ENCODE peak calls at places on chromosomes 4 and X, in eight cellular contexts. H, L, R, T, E, Z, O and X are unnamed samples.

GRCh38 chr4:5361968-5362367 is 310.7 kb downstream of the STK32B start:
- DNase-seq in H (no peak), L (no peak), R (no peak), T (no peak), E (no peak), Z (no peak), O (no peak), X (no peak)

GRCh38 chrX:100477949-100478348 is 67.9 kb upstream of the PCDH19 start:
- DNase-seq in H (no peak), L (no peak), R (no peak), T (no peak), E (no peak), Z (no peak), O (peak), X (no peak)

GRCh38 chr4:107006218-107006617 is 29.9 kb downstream of the DKK2 start:
- DNase-seq in H (no peak), L (no peak), R (no peak), T (no peak), E (no peak), Z (no peak), O (no peak), X (no peak)

GRCh38 chr4:104860227-104861123 is 286.2 kb upstream of the TET2 start:
- DNase-seq in H (no peak), L (peak), R (no peak), T (peak), E (peak), Z (peak), O (peak), X (no peak)

GRCh38 chr4:38857354-38858096 is 908 bp upstream of the TLR6 start:
- DNase-seq in H (no peak), L (peak), R (no peak), T (no peak), E (no peak), Z (no peak), O (peak), X (no peak)

GRCh38 chr4:172962564-172963353 is 205.9 kb upstream of the GALNT7 start:
- DNase-seq in H (no peak), L (no peak), R (no peak), T (peak), E (peak), Z (no peak), O (no peak), X (no peak)

GRCh38 chrX:9935436-9935835 is 31.7 kb upstream of the CLDN34 start:
- DNase-seq in H (no peak), L (no peak), R (no peak), T (no peak), E (no peak), Z (no peak), O (no peak), X (no peak)

GRCh38 chrX:40950546-40950945 is 134.7 kb upstream of the USP9X start:
- DNase-seq in H (no peak), L (no peak), R (no peak), T (no peak), E (no peak), Z (no peak), O (no peak), X (no peak)

GRCh38 chr4:23614284-23614892 is 275.5 kb downstream of the PPARGC1A start:
- DNase-seq in H (no peak), L (peak), R (no peak), T (peak), E (peak), Z (peak), O (no peak), X (no peak)

GRCh38 chr4:142044271-142044670 is 407.9 kb downstream of the IL15 start:
- DNase-seq in H (no peak), L (no peak), R (no peak), T (no peak), E (no peak), Z (no peak), O (no peak), X (no peak)

GRCh38 chr4:17082186-17082585 is 183.7 kb upstream of the LDB2 start:
- DNase-seq in H (no peak), L (no peak), R (no peak), T (no peak), E (no peak), Z (no peak), O (no peak), X (no peak)

GRCh38 chr4:120977435-120977997 is 55.0 kb upstream of the PRDM5 start:
- DNase-seq in H (no peak), L (peak), R (no peak), T (peak), E (no peak), Z (peak), O (no peak), X (no peak)

GRCh38 chr4:16120720-16121119 is 36.9 kb upstream of the PROM1 start:
- DNase-seq in H (no peak), L (no peak), R (no peak), T (no peak), E (no peak), Z (peak), O (no peak), X (no peak)

GRCh38 chr4:105345838-105346237 is 128.0 kb downstream of the PPA2 start:
- DNase-seq in H (no peak), L (peak), R (no peak), T (no peak), E (no peak), Z (no peak), O (no peak), X (no peak)

GRCh38 chr4:168480991-168481588 is 798 bp upstream of the DDX60L start:
- DNase-seq in H (no peak), L (peak), R (no peak), T (peak), E (peak), Z (no peak), O (peak), X (no peak)

GRCh38 chr4:24642941-24643628 is 58.7 kb upstream of the DHX15 start:
- DNase-seq in H (no peak), L (peak), R (no peak), T (no peak), E (no peak), Z (no peak), O (no peak), X (no peak)

GRCh38 chr4:76011700-76012387 is 4.5 kb upstream of the CXCL9 start:
- DNase-seq in H (no peak), L (peak), R (no peak), T (no peak), E (no peak), Z (no peak), O (peak), X (no peak)

GRCh38 chr4:37977471-37978452 is 17.6 kb downstream of the PTTG2 start:
- DNase-seq in H (peak), L (peak), R (peak), T (peak), E (peak), Z (peak), O (peak), X (peak)

GRCh38 chrX:21493226-21493850 is 119.1 kb downstream of the CNKSR2 start:
- DNase-seq in H (no peak), L (no peak), R (no peak), T (peak), E (peak), Z (no peak), O (no peak), X (no peak)

GRCh38 chrX:104315555-104315954 is 60.8 kb upstream of the ESX1 start:
- DNase-seq in H (no peak), L (peak), R (no peak), T (no peak), E (no peak), Z (no peak), O (no peak), X (no peak)